ENCODE peak calls at places on chromosomes 13 and 19, in ten cellular contexts. S is MM.1S; O is AG04450; G is astrocyte of the cerebellum; M is heart right ventricle; L is neural progenitor cell; J is HCT116; T is cardiac muscle cell; C is mammary epithelial cell; X is CD4-positive, alpha-beta memory T cell. Y is an unnamed sample.

GRCh38 chr19:16067205-16067938 is 8.9 kb upstream of the TPM4 start:
- DNase-seq in S (no peak), O (peak; percentile 82), G (peak; percentile 62), M (peak; percentile 42), L (no peak), J (peak; percentile 54), T (peak; percentile 94), C (peak; percentile 89), X (no peak), Y (peak; percentile 54)

GRCh38 chr19:35911173-35911572 is 3.1 kb upstream of the TYROBP start:
- DNase-seq in S (no peak), O (no peak), G (no peak), M (no peak), L (peak; percentile 55), J (no peak), T (no peak), C (no peak), X (no peak), Y (no peak)

GRCh38 chr19:28686741-28687140 is 526.2 kb downstream of the UQCRFS1 start:
- DNase-seq in S (peak; percentile 39), O (no peak), G (no peak), M (no peak), L (no peak), J (no peak), T (no peak), C (no peak), X (no peak), Y (no peak)

GRCh38 chr19:5857203-5858081 is 6.2 kb upstream of the FUT3 start:
- DNase-seq in S (no peak), O (no peak), G (no peak), M (no peak), L (no peak), J (no peak), T (no peak), C (no peak), X (no peak), Y (no peak)

GRCh38 chr13:40329682-40330485 is 336.6 kb downstream of the FOXO1 start:
- DNase-seq in S (no peak), O (no peak), G (no peak), M (no peak), L (no peak), J (no peak), T (peak; percentile 61), C (no peak), X (no peak), Y (no peak)

GRCh38 chr13:91228083-91228482 is 119.4 kb upstream of the MIR17HG start:
- DNase-seq in S (no peak), O (no peak), G (no peak), M (no peak), L (no peak), J (no peak), T (no peak), C (no peak), X (no peak), Y (no peak)

GRCh38 chr19:6088677-6089063 is 21.6 kb downstream of the RFX2 start:
- DNase-seq in S (no peak), O (no peak), G (no peak), M (no peak), L (no peak), J (no peak), T (peak; percentile 34), C (no peak), X (no peak), Y (no peak)

GRCh38 chr19:45968626-45969025 is 5.0 kb downstream of the NOVA2 start:
- DNase-seq in S (no peak), O (no peak), G (no peak), M (no peak), L (no peak), J (no peak), T (no peak), C (peak; percentile 41), X (no peak), Y (no peak)

GRCh38 chr19:920051-920857 is 3.1 kb downstream of the KISS1R start:
- DNase-seq in S (peak; percentile 10), O (no peak), G (no peak), M (no peak), L (peak; percentile 46), J (no peak), T (peak; percentile 53), C (peak; percentile 27), X (peak; percentile 75), Y (no peak)

GRCh38 chr13:91311491-91311890 is 36.0 kb upstream of the MIR17HG start:
- DNase-seq in S (no peak), O (no peak), G (no peak), M (no peak), L (no peak), J (no peak), T (no peak), C (no peak), X (no peak), Y (no peak)

GRCh38 chr13:81017525-81018152 is 676.7 kb upstream of the SPRY2 start:
- DNase-seq in S (peak; percentile 68), O (no peak), G (peak; percentile 23), M (no peak), L (peak; percentile 70), J (peak; percentile 16), T (peak; percentile 70), C (peak; percentile 12), X (no peak), Y (peak; percentile 9)

GRCh38 chr19:17473041-17473440 is 2.7 kb downstream of the SLC27A1 start:
- DNase-seq in S (no peak), O (peak; percentile 57), G (peak; percentile 58), M (no peak), L (no peak), J (peak; percentile 35), T (peak; percentile 82), C (peak; percentile 69), X (no peak), Y (no peak)

GRCh38 chr13:97211986-97212385 is 10.1 kb upstream of the MBNL2 start:
- DNase-seq in S (no peak), O (no peak), G (no peak), M (no peak), L (no peak), J (no peak), T (peak; percentile 59), C (no peak), X (no peak), Y (no peak)

GRCh38 chr13:110338441-110339101 is 31.5 kb downstream of the COL4A2 start:
- DNase-seq in S (no peak), O (no peak), G (peak; percentile 70), M (peak; percentile 70), L (peak; percentile 70), J (no peak), T (peak; percentile 91), C (no peak), X (no peak), Y (peak; percentile 50)

GRCh38 chr13:75468098-75468497 is 13.9 kb downstream of the TBC1D4 start:
- DNase-seq in S (no peak), O (no peak), G (no peak), M (no peak), L (no peak), J (no peak), T (peak; percentile 35), C (no peak), X (no peak), Y (no peak)

GRCh38 chr19:40806385-40807146 is 7.6 kb downstream of the EGLN2 start:
- DNase-seq in S (no peak), O (peak; percentile 77), G (peak; percentile 76), M (peak; percentile 92), L (peak; percentile 97), J (peak; percentile 57), T (peak; percentile 98), C (peak; percentile 63), X (peak; percentile 82), Y (peak; percentile 96)
- H3K4me3 ChIP-seq in S (no peak overlapping the region), O (peak overlapping the region; percentile 35), G (no peak overlapping the region), M (peak overlapping the region; percentile 26), L (peak overlapping the region; percentile 33), J (no peak overlapping the region), T (no peak overlapping the region), C (no peak overlapping the region), X (peak overlapping the region; percentile 23), Y (peak overlapping the region; percentile 5)

GRCh38 chr13:114196629-114197028 is 17.6 kb downstream of the CFAP97D2 start:
- DNase-seq in S (no peak), O (no peak), G (no peak), M (no peak), L (no peak), J (no peak), T (no peak), C (no peak), X (no peak), Y (no peak)

GRCh38 chr13:114199961-114200672 is 21.1 kb downstream of the CFAP97D2 start:
- DNase-seq in S (no peak), O (no peak), G (no peak), M (no peak), L (no peak), J (no peak), T (no peak), C (no peak), X (no peak), Y (no peak)

GRCh38 chr13:114194853-114195252 is 15.8 kb downstream of the CFAP97D2 start:
- DNase-seq in S (peak; percentile 78), O (no peak), G (no peak), M (no peak), L (no peak), J (no peak), T (no peak), C (no peak), X (peak; percentile 11), Y (no peak)

GRCh38 chr13:114200673-114201005 is 21.6 kb downstream of the CFAP97D2 start:
- DNase-seq in S (no peak), O (no peak), G (no peak), M (no peak), L (no peak), J (no peak), T (peak; percentile 26), C (no peak), X (no peak), Y (no peak)

DNA sequence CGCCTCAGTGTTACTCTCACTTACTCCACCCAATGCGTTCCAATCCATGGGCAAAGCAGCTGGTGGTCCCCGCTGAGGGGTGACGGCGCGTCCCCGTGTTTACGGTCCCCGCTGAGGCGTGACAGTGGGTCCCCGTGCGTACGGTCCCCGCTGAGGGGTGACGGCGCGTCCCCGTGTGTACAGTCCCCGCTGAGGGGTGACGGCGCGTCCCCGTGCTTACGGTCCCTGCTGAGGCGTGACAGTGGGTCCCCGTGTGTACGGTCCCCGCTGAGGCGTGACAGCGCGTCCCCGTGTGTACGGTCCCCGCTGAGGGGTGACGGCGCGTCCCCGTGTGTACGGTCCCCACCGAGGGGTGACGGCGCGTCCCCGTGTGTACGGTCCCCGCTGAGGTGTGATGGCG is 19.5 kb downstream of the CFAP97D2 start:
- DNase-seq in S (no peak), O (no peak), G (no peak), M (no peak), L (no peak), J (no peak), T (no peak), C (no peak), X (no peak), Y (no peak)
- H3K4me3 ChIP-seq in S (no peak overlapping the region), O (no peak overlapping the region), G (no peak overlapping the region), M (no peak overlapping the region), L (no peak overlapping the region), J (no peak overlapping the region), T (no peak overlapping the region), C (no peak overlapping the region), X (no peak overlapping the region), Y (no peak overlapping the region)

GRCh38 chr13:26308250-26308649 is 54.3 kb downstream of the CDK8 start:
- DNase-seq in S (no peak), O (no peak), G (no peak), M (no peak), L (no peak), J (no peak), T (no peak), C (no peak), X (no peak), Y (no peak)
- H3K4me3 ChIP-seq in S (no peak overlapping the region), O (no peak overlapping the region), G (no peak overlapping the region), M (no peak overlapping the region), L (no peak overlapping the region), J (no peak overlapping the region), T (no peak overlapping the region), C (no peak overlapping the region), X (no peak overlapping the region), Y (no peak overlapping the region)

GRCh38 chr19:44356383-44357111 is at the start of gene ZNF112:
- DNase-seq in S (no peak), O (peak; percentile 69), G (peak; percentile 84), M (peak; percentile 93), L (peak; percentile 94), J (peak; percentile 90), T (peak; percentile 96), C (peak; percentile 97), X (peak; percentile 2), Y (peak; percentile 69)
- H3K4me3 ChIP-seq in S (no peak within 1 kb of the TSS), O (peak within 1 kb of the TSS; percentile 88), G (peak within 1 kb of the TSS; percentile 74), M (peak within 1 kb of the TSS; percentile 61), L (peak within 1 kb of the TSS; percentile 75), J (peak within 1 kb of the TSS; percentile 70), T (peak within 1 kb of the TSS; percentile 84), C (peak within 1 kb of the TSS; percentile 86), X (no peak within 1 kb of the TSS), Y (peak within 1 kb of the TSS; percentile 65)